ENCODE peak calls at places on chromosomes 13 and 19, in four cellular contexts. Q is K562, A is GM12878, E is HepG2. R is an unnamed sample.

GRCh38 chr19:33339750-33340029 is 33.8 kb upstream of the CEBPG start:
- DNase-seq in Q (no peak), A (no peak), E (no peak), R (no peak)

GRCh38 chr13:109654341-109655205 is 131.8 kb downstream of the IRS2 start:
- DNase-seq in Q (no peak), A (no peak), E (no peak), R (no peak)

GRCh38 chr19:54684537-54684936 is 21.8 kb downstream of the LILRB4 start:
- DNase-seq in Q (peak), A (no peak), E (peak), R (peak)

GRCh38 chr13:33612641-33613638 is 205.0 kb upstream of the RFC3 start:
- DNase-seq in Q (no peak), A (no peak), E (peak), R (no peak)

GRCh38 chr13:41384749-41385503 is 72.4 kb upstream of the RGCC start:
- DNase-seq in Q (no peak), A (no peak), E (no peak), R (peak)

GRCh38 chr19:33383722-33384292 is 10.3 kb downstream of the CEBPG start:
- DNase-seq in Q (no peak), A (no peak), E (no peak), R (no peak)

GRCh38 chr13:97259787-97260641 is 37.9 kb downstream of the MBNL2 start:
- DNase-seq in Q (peak), A (no peak), E (peak), R (no peak)

GRCh38 chr19:16202320-16203255 is 4.9 kb downstream of the AP1M1 start:
- DNase-seq in Q (no peak), A (no peak), E (no peak), R (no peak)

GRCh38 chr19:12796146-12797071 is 5.1 kb downstream of the JUNB start:
- DNase-seq in Q (peak), A (no peak), E (peak), R (peak)

GRCh38 chr13:106041445-106041844 is 494.0 kb downstream of the EFNB2 start:
- DNase-seq in Q (no peak), A (no peak), E (no peak), R (no peak)

GRCh38 chr13:106034201-106034600 is 501.3 kb downstream of the EFNB2 start:
- DNase-seq in Q (no peak), A (no peak), E (no peak), R (no peak)

GRCh38 chr13:106033634-106034033 is 501.8 kb downstream of the EFNB2 start:
- DNase-seq in Q (no peak), A (no peak), E (peak), R (peak)

GRCh38 chr13:106036870-106037269 is 498.6 kb downstream of the EFNB2 start:
- DNase-seq in Q (no peak), A (no peak), E (no peak), R (no peak)

DNA sequence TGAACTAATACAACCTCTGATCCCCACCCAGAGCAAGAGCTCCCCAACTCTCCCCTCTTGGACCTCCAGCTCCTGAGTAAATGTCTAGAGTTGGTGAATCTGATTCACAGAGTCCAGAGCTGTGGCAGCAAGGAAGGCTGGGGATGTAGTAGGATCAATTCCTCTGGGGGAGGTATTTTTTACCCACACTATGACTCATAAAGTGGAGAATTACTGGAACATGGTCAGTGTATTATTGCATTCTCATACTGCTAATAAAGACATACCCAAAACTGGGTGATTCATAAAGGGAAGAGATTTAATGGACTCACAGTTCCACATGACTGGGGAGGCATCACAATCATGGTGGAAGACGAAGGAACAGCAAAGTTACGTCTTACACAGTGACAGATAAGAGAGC is 496.7 kb downstream of the EFNB2 start:
- DNase-seq in Q (no peak), A (no peak), E (no peak), R (no peak)
- TF ChIP-seq SP1 in Q (no peak), A (no peak), E (no peak), R (no peak)

GRCh38 chr13:75703768-75704167 is 67.6 kb downstream of the LMO7 start:
- DNase-seq in Q (no peak), A (no peak), E (no peak), R (no peak)

GRCh38 chr13:75704942-75705320 is 68.8 kb downstream of the LMO7 start:
- DNase-seq in Q (no peak), A (no peak), E (no peak), R (no peak)

GRCh38 chr13:75704194-75704941 is 68.2 kb downstream of the LMO7 start:
- DNase-seq in Q (no peak), A (no peak), E (no peak), R (no peak)

GRCh38 chr13:75705908-75706307 is 69.8 kb downstream of the LMO7 start:
- DNase-seq in Q (no peak), A (no peak), E (no peak), R (no peak)

DNA sequence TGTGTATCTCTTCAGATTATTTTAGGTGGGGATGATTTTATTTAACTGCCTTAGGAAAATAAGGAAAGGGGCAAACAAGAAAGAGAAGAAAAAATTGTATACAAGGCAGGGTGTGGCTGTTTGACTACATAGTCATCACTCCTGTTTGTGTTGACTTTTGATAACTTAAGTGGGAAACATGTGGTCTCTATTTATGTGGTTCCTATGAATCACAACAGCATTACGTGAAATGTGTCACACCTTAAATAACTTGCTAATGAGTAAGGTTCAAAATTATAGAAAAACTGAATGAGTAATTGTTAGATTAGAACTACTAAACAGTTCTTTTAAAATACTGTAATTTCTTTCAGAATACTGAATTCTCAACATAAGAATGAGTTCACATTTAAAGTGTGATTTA is 69.3 kb downstream of the LMO7 start:
- DNase-seq in Q (no peak), A (no peak), E (no peak), R (no peak)
- TF ChIP-seq TARDBP in Q (no peak), A (no peak), E (no peak), R (no peak)

GRCh38 chr19:29702161-29702957 is 12.7 kb downstream of the C19orf12 start:
- DNase-seq in Q (no peak), A (no peak), E (no peak), R (no peak)
- TF ChIP-seq SP1 in Q (no peak), A (no peak), E (no peak), R (no peak)

GRCh38 chr13:39370554-39370953 is 232.4 kb downstream of the LHFPL6 start:
- DNase-seq in Q (no peak), A (no peak), E (no peak), R (no peak)
- TF ChIP-seq TARDBP in Q (no peak), A (no peak), E (no peak), R (no peak)

GRCh38 chr13:114062754-114063153 is 69.7 kb downstream of the RASA3 start:
- DNase-seq in Q (no peak), A (no peak), E (no peak), R (no peak)

GRCh38 chr13:114061047-114061446 is 71.4 kb downstream of the RASA3 start:
- DNase-seq in Q (no peak), A (no peak), E (no peak), R (no peak)

GRCh38 chr13:114063545-114064515 is 68.6 kb downstream of the RASA3 start:
- DNase-seq in Q (peak), A (no peak), E (no peak), R (no peak)

GRCh38 chr13:114061746-114062145 is 70.7 kb downstream of the RASA3 start:
- DNase-seq in Q (no peak), A (no peak), E (no peak), R (no peak)

DNA sequence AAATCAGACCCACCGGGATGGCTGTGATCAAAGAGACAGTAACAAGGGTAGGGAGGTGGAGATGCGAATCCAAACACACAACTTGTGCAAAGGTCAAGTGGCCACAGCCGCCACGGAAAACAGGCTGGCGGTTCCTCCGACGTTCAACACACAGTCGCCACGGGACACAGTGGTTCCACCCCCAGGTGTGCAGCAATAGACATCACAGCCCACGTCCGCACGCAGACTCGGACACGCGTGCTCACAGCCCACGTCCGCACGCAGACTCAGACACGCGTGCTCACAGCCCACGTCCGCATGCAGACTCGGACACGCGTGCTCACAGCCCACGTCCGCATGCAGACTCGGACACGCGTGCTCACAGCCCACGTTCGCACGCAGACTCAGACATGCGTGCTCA is 70.1 kb downstream of the RASA3 start:
- DNase-seq in Q (no peak), A (no peak), E (no peak), R (no peak)
- TF ChIP-seq SP1 in Q (no peak), A (no peak), E (no peak), R (no peak)

DNA sequence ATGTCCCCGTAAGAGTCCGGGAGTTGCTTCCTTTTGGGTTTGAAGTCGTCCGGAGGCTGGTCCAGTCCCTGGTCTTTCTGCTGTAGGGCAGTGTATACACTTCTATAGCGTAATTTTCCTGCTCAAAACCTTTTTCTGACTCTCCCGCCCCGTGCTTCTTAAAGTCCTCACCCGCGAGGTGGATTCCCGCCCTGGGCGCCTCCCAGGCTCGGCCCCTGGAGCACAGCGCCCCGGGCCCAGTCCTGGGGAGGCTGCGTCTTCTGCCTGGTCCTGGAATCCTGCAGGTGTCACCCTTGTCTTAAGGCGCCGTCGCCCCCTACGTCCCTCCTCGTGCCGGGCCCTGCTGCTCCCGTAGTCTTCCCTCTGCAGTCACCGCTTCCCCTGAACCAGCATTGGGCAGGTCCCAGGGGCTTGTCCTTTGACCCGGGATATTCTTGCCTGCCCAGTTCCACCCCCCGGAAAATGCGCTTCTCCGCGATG is 34.4 kb upstream of the ZNF808 start:
- DNase-seq in Q (peak), A (no peak), E (no peak), R (no peak)
- TF ChIP-seq TARDBP in Q (no peak), A (no peak), E (no peak), R (no peak)

GRCh38 chr19:18156268-18156667 is 3.3 kb downstream of the PIK3R2 start:
- DNase-seq in Q (no peak), A (no peak), E (no peak), R (no peak)

GRCh38 chr19:18158471-18158870 is 5.5 kb downstream of the PIK3R2 start:
- DNase-seq in Q (no peak), A (no peak), E (no peak), R (no peak)

GRCh38 chr19:18156841-18157464 is 4.0 kb downstream of the PIK3R2 start:
- DNase-seq in Q (peak), A (no peak), E (peak), R (peak)

GRCh38 chr19:18155095-18156087 is 2.4 kb downstream of the PIK3R2 start:
- DNase-seq in Q (no peak), A (no peak), E (no peak), R (no peak)

DNA sequence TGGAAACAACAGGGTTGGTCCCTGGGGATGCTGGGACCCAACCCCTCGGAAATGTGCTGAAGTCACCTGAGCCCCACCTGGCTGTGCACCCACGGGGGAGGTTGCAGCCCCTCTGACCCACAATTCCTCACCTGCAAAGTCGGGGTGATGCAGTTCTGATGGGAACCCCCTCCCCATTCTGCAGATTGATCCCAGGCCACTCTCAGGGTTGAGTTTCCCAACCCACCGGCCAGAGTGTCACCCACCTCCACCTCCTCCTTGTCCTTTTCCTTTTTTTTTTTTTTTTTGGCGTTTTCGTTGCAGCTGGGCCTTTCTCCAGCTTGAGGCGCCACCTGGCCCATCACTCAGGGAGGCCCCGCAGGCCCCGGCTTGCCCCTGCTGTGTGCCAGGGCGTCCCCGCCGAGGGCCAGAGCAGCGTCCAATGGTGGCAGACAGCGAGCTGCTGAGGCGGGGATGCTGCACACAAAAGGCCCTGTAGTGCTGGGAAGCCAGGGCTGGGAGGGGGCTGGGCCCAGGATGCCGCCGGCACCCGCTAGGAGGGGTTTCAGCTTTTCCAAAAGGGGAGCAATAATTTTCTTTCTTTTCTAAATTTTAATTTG is 4.6 kb downstream of the PIK3R2 start:
- DNase-seq in Q (no peak), A (no peak), E (no peak), R (no peak)
- TF ChIP-seq SP1 in Q (peak), A (no peak), E (no peak), R (no peak)

DNA sequence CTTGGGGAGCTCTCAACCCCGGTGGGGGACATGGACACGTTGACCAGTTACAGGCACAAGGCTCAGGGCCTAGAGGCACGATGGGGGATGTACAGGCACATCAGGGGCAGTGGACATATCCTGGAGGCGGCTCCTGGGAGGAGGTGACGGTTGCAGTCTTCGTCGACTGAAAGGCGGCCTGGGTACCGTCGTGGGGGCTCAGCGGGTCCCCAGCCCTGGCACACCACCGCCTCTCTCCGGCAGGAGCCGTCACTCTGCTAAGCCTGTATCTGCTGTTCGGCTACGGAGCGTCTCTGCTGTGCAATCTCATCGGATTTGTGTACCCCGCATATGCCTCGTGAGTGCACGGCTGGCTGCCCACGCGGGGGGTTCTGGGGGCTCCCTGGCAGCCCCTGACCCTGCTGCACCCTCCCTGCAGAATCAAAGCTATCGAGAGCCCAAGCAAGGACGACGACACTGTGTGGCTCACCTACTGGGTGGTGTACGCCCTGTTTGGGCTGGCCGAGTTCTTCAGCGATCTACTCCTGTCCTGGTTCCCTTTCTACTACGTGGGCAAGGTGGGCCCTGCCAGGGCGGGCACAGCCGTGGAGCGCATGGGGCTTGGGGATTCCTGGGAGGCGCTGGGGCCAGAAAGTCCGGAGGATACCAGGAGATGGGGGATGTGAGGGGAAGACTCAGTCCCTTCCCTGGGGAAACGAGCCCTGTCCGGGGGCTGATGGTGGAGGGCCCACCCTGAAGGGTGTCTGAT is 4.2 kb downstream of the REEP6 start:
- DNase-seq in Q (no peak), A (no peak), E (no peak), R (no peak)
- TF ChIP-seq TARDBP in Q (no peak), A (no peak), E (no peak), R (no peak)

GRCh38 chr13:23888658-23889597 is at the start of gene MIPEP:
- DNase-seq in Q (peak), A (peak), E (peak), R (peak)

GRCh38 chr13:23889598-23890224 is 511 bp upstream of the MIPEP start:
- DNase-seq in Q (no peak), A (no peak), E (no peak), R (no peak)
- TF ChIP-seq SP1 in Q (no peak), A (no peak), E (no peak), R (no peak)

R was measured in HEK293T.